ENCODE peak calls at places on chromosomes 1 and 21, in eight cellular contexts. W is activated CD4-positive, alpha-beta T cell treated with anti-CD3 and anti-CD28 coated beads, Interleukin-2, amount 50 U/mL, for 1 hour; E is MM.1S; S is stimulated activated CD4-positive, alpha-beta T cell treated with anti-CD3 and anti-CD28 coated beads, Interleukin-4, amount 100 ng/mL, for 4 hours; F is prostate gland; K is Calu3; Q is NB4; X is activated naive CD8-positive, alpha-beta T cell treated with anti-CD3 and anti-CD28 coated beads, Interleukin-2, amount 10 ng/mL, durations not matched to agents 7 days and 5 days. M is an unnamed sample.

GRCh38 chr1:160907976-160908375 is 23.0 kb upstream of the ITLN1 start:
- DNase-seq in W (no peak), E (no peak), S (no peak), F (peak; percentile 13), K (no peak), Q (no peak), X (no peak), M (no peak)

GRCh38 chr1:228045405-228045804 is 37.1 kb upstream of the ARF1 start:
- DNase-seq in W (no peak), E (no peak), S (no peak), F (no peak), K (no peak), Q (no peak), X (no peak), M (no peak)

GRCh38 chr1:55378582-55378981 is 163.4 kb upstream of the USP24 start:
- DNase-seq in W (no peak), E (peak; percentile 14), S (no peak), F (peak; percentile 15), K (no peak), Q (peak; percentile 22), X (no peak), M (peak; percentile 39)

GRCh38 chr1:109252167-109252892 is 3.0 kb downstream of the CELSR2 start:
- DNase-seq in W (no peak), E (no peak), S (no peak), F (no peak), K (no peak), Q (no peak), X (no peak), M (no peak)

GRCh38 chr1:212749924-212750535 is 41.5 kb downstream of the NSL1 start:
- DNase-seq in W (no peak), E (peak; percentile 43), S (peak; percentile 14), F (no peak), K (peak; percentile 32), Q (peak; percentile 61), X (no peak), M (peak; percentile 53)

GRCh38 chr1:35615440-35615839 is 25.9 kb downstream of the PSMB2 start:
- DNase-seq in W (no peak), E (no peak), S (no peak), F (no peak), K (no peak), Q (no peak), X (no peak), M (no peak)

GRCh38 chr21:43299441-43300277 is 127.3 kb downstream of the SIK1 start:
- DNase-seq in W (no peak), E (no peak), S (no peak), F (no peak), K (no peak), Q (no peak), X (no peak), M (no peak)

GRCh38 chr1:154157520-154158306 is 2.8 kb upstream of the NUP210L start:
- DNase-seq in W (peak; percentile 58), E (no peak), S (peak; percentile 79), F (no peak), K (peak; percentile 30), Q (peak; percentile 97), X (peak; percentile 48), M (peak; percentile 38)

GRCh38 chr21:32611471-32611997 is 643 bp downstream of the CFAP298 start:
- DNase-seq in W (peak; percentile 28), E (peak; percentile 71), S (peak; percentile 10), F (peak; percentile 17), K (peak; percentile 11), Q (peak; percentile 63), X (peak; percentile 51), M (peak; percentile 68)

GRCh38 chr1:183270541-183271141 is 84.6 kb downstream of the LAMC2 start:
- DNase-seq in W (no peak), E (no peak), S (no peak), F (no peak), K (no peak), Q (no peak), X (no peak), M (no peak)

GRCh38 chr1:66495490-66495889 is 38.5 kb upstream of the SGIP1 start:
- DNase-seq in W (no peak), E (no peak), S (no peak), F (no peak), K (no peak), Q (no peak), X (no peak), M (no peak)

GRCh38 chr1:147843486-147843885 is 59.1 kb upstream of the GJA8 start:
- DNase-seq in W (no peak), E (no peak), S (no peak), F (no peak), K (no peak), Q (no peak), X (no peak), M (no peak)

GRCh38 chr1:38026592-38027200 is 14.2 kb downstream of the UTP11 start:
- DNase-seq in W (no peak), E (peak; percentile 64), S (no peak), F (peak; percentile 69), K (peak; percentile 63), Q (peak; percentile 54), X (no peak), M (peak; percentile 46)

GRCh38 chr21:45973475-45974072 is 8.0 kb upstream of the COL6A1 start:
- DNase-seq in W (peak; percentile 77), E (peak; percentile 77), S (peak; percentile 82), F (peak; percentile 43), K (peak; percentile 69), Q (peak; percentile 80), X (peak; percentile 80), M (peak; percentile 19)

M was measured in NAMALWA.